ENCODE peak calls at places on chromosomes 5 and 9, in five cellular contexts. Q, F, C, R and Z are unnamed samples.

GRCh38 chr5:148237795-148238194 is 530 bp upstream of the MARCOL start:
- DNase-seq in Q (no peak), C (no peak), F (no peak), R (no peak), Z (no peak)

GRCh38 chr5:178215263-178216002 is 11.1 kb downstream of the HNRNPAB start:
- DNase-seq in Q (no peak), R (no peak), C (no peak), F (peak; percentile 55), Z (no peak)

GRCh38 chr9:35718726-35719511 is 13.1 kb downstream of the TLN1 start:
- DNase-seq in F (no peak), Q (no peak), R (no peak), C (no peak), Z (no peak)

GRCh38 chr9:1171541-1171940 is 121.4 kb downstream of the DMRT2 start:
- DNase-seq in C (no peak), F (no peak), R (no peak), Q (no peak), Z (no peak)

GRCh38 chr5:16687898-16688297 is 71.1 kb upstream of the RETREG1 start:
- DNase-seq in Q (no peak), F (no peak), C (no peak), R (no peak), Z (no peak)

GRCh38 chr9:129109504-129109903 is 1.1 kb downstream of the CRAT start:
- DNase-seq in Q (no peak), C (no peak), F (peak; percentile 68), R (no peak), Z (peak; percentile 30)

GRCh38 chr5:151678146-151678545 is 8.6 kb downstream of the SPARC start:
- DNase-seq in F (no peak), R (peak; percentile 58), Q (peak; percentile 68), C (no peak), Z (peak; percentile 55)

GRCh38 chr5:135222771-135223170 is 176.3 kb downstream of the MACROH2A1 start:
- DNase-seq in F (peak; percentile 11), Q (no peak), R (no peak), C (no peak), Z (no peak)

GRCh38 chr5:81161012-81161601 is 72.0 kb upstream of the CKMT2 start:
- DNase-seq in Q (no peak), C (no peak), F (no peak), R (no peak), Z (no peak)

GRCh38 chr9:35490910-35491465 is 1.1 kb downstream of the RUSC2 start:
- DNase-seq in Q (peak; percentile 59), C (no peak), F (no peak), R (peak; percentile 55), Z (peak; percentile 64)

GRCh38 chr9:76684213-76684612 is 80.0 kb upstream of the PCA3 start:
- DNase-seq in C (no peak), F (no peak), Q (no peak), R (no peak), Z (no peak)

GRCh38 chr5:145941096-145941676 is 4.8 kb downstream of the SH3RF2 start:
- DNase-seq in R (no peak), C (no peak), F (no peak), Q (peak; percentile 25), Z (no peak)

GRCh38 chr5:139272471-139273321 is 20.8 kb upstream of the MATR3 start:
- DNase-seq in R (peak; percentile 64), F (no peak), C (no peak), Q (peak; percentile 62), Z (peak; percentile 52)

GRCh38 chr9:136054798-136055714 is 40.0 kb downstream of the NACC2 start:
- DNase-seq in Q (no peak), C (no peak), R (no peak), F (peak; percentile 57), Z (no peak)

GRCh38 chr5:53446908-53447307 is 33.5 kb upstream of the FST start:
- DNase-seq in Q (peak; percentile 28), F (no peak), R (peak; percentile 18), C (no peak), Z (no peak)

GRCh38 chr5:128199104-128199503 is 115.5 kb downstream of the SLC12A2 start:
- DNase-seq in R (peak; percentile 91), Q (peak; percentile 76), F (no peak), C (no peak), Z (no peak)
- H3K4me1 ChIP-seq in R (no peaks in the 10 kb centered on the region), Q (peaks cover 5% of the 10 kb centered on the region), F (no peaks in the 10 kb centered on the region), C (no peaks in the 10 kb centered on the region), Z (peaks cover 4% of the 10 kb centered on the region)

GRCh38 chr9:124809741-124810500 is 33.0 kb downstream of the OLFML2A start:
- DNase-seq in F (peak; percentile 44), Q (no peak), C (no peak), R (no peak), Z (no peak)

GRCh38 chr9:124809211-124809610 is 32.3 kb downstream of the OLFML2A start:
- DNase-seq in C (no peak), F (peak; percentile 44), R (no peak), Q (no peak), Z (no peak)

GRCh38 chr9:124812401-124813016 is 35.6 kb downstream of the OLFML2A start:
- DNase-seq in R (peak; percentile 100), C (peak; percentile 56), Q (peak; percentile 99), F (peak; percentile 78), Z (peak; percentile 83)

GRCh38 chr9:124813041-124813440 is 36.1 kb downstream of the OLFML2A start:
- DNase-seq in C (no peak), Q (no peak), R (no peak), F (no peak), Z (no peak)

DNA sequence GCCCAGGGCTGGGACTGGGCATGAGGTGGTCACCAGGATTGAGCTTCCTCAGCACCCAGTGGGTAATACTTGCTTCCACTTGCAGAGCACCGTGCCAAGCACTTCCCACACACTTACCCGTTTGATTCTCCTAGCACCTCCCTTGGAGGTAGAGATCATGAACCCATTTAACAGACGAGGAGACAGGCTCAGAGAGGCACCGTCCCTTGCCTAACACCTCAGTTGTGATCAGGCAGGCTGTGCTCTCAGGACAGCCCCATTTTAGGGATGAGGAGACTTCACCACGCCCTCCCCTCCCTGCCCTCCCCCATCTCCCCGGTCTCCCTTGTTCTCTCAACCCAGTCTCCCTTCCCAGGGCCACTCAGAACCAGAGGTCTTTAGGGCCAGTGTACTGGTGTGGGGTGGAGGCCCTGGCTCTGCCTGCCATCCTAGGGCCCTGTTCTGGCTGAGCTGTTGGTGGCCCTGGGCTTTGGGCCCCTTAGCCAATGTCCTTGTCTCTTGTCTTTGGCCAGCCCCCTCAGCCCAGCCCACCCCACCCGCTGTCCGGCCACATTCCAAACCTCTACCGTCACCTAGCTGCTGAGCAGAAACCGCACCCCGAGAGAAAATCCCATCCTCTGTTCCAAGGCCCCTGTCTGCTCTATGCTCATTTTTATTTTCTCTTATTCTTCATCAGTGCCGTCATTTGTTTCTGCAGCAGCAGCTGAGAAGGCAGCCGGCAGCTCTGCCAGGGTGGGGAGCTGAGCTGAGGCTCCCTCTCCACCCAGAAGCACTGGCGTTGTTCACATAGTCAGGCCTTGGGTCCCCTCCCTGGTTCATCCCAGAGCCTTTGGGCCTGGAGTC is 33.8 kb downstream of the OLFML2A start:
- DNase-seq in F (peak; percentile 96), Q (peak; percentile 90), C (peak; percentile 85), R (peak; percentile 94), Z (peak; percentile 82)
- H3K9ac ChIP-seq in F (peak overlapping the region; percentile 68), Q (peak overlapping the region; percentile 73), C (peak overlapping the region; percentile 71), R (no peak overlapping the region), Z (peak overlapping the region; percentile 74)

GRCh38 chr5:137315534-137316345 is 183.4 kb downstream of the SPOCK1 start:
- DNase-seq in Q (no peak), R (no peak), F (peak; percentile 25), C (no peak), Z (no peak)

GRCh38 chr5:137310051-137310730 is 188.9 kb downstream of the SPOCK1 start:
- DNase-seq in Q (peak; percentile 93), R (peak; percentile 95), C (no peak), F (no peak), Z (peak; percentile 96)

GRCh38 chr5:137316346-137316736 is 182.8 kb downstream of the SPOCK1 start:
- DNase-seq in R (peak; percentile 76), Q (peak; percentile 25), F (peak; percentile 22), C (no peak), Z (peak; percentile 22)

GRCh38 chr5:137312060-137312459 is 187.1 kb downstream of the SPOCK1 start:
- DNase-seq in Q (no peak), R (no peak), F (peak; percentile 73), C (peak; percentile 9), Z (no peak)

DNA sequence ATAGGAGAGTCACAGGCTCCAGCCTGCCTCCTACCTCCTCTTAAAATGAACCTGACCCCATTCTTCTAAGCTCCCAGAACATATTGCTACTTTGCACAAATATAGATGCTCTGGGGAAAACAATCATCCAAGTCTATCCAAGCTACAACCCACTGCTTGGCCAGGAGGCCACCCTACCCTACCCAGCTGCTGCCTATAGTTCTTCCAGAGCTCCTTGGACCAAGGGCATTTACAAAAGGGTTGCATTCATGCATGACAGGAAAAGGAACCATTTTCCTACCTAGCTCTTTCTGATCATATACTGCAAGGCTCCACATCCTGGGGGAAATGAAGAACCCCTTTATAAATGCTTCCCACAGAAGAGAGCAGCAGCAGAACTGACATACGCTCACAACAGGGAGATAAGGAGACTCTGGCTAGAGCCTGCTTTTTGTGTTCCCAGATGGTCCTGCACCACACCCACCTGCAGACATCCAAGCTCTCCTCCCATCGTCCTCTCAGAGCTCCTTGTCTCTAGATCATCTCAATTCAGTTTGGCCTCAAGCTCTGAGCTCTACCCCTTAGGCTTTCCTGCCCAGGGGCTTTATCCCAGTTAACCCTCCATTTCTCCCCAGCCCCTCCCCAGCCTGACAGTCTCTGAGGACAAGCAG is 185.5 kb downstream of the SPOCK1 start:
- DNase-seq in F (peak; percentile 9), R (no peak), Q (no peak), C (no peak), Z (no peak)
- H3K4me1 ChIP-seq in F (peaks cover 15% of the 10 kb centered on the region), R (peaks cover 14% of the 10 kb centered on the region), Q (peaks cover 10% of the 10 kb centered on the region), C (no peaks in the 10 kb centered on the region), Z (peaks cover 45% of the 10 kb centered on the region)

DNA sequence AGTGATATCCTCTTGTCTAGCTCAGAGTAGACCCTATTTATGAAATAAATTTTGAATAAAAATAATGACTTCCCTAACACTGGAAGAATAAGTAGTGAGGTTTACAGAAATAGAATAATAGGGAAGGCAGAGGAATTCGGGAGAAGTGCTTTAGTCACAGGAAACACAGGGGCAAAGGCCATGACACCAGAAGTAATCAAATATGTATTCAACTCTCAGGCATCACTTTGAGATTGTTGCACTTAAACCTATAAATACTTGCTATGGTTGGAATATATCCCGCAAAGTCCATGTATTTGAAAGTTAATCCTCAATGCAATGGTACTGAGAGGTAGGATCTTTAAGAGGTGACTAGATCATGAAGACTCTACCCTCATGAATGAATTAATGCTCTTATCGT is 166.8 kb downstream of the YIPF5 start:
- DNase-seq in F (no peak), R (no peak), Q (no peak), C (no peak), Z (no peak)
- H3K9ac ChIP-seq in F (no peak overlapping the region), R (no peak overlapping the region), Q (no peak overlapping the region), C (no peak overlapping the region), Z (no peak overlapping the region)

GRCh38 chr9:112069318-112070169 is 105.6 kb downstream of the SUSD1 start:
- DNase-seq in Q (no peak), F (no peak), C (no peak), R (peak; percentile 42), Z (no peak)
- H3K4me1 ChIP-seq in Q (peaks cover 25% of the 10 kb centered on the region), F (peaks cover 16% of the 10 kb centered on the region), C (peaks cover 8% of the 10 kb centered on the region), R (peaks cover 17% of the 10 kb centered on the region), Z (peaks cover 12% of the 10 kb centered on the region)